ENCODE peak calls at places on chromosomes 11 and 22, in six cellular contexts. I, M, E, X, L and S are unnamed samples.

GRCh38 chr22:38505595-38506117 is 455 bp downstream of the DDX17 start:
- DNase-seq in I (peak; percentile 75), M (no peak), E (peak; percentile 86), X (peak; percentile 78), L (peak; percentile 72), S (peak; percentile 64)

GRCh38 chr11:134544095-134544815 is 132.2 kb upstream of the B3GAT1 start:
- DNase-seq in I (no peak), M (no peak), E (no peak), X (no peak), L (no peak), S (no peak)

GRCh38 chr11:15006139-15006759 is 34.1 kb upstream of the CALCA start:
- DNase-seq in I (no peak), M (peak; percentile 67), E (no peak), X (peak; percentile 48), L (peak; percentile 84), S (peak; percentile 56)

GRCh38 chr11:34226210-34226609 is 120.8 kb downstream of the NAT10 start:
- DNase-seq in I (no peak), M (no peak), E (no peak), X (no peak), L (no peak), S (no peak)

GRCh38 chr11:27228232-27228631 is 134.8 kb downstream of the CCDC34 start:
- DNase-seq in I (no peak), M (no peak), E (no peak), X (no peak), L (no peak), S (no peak)

GRCh38 chr22:49228431-49229037 is 599.1 kb downstream of the BRD1 start:
- DNase-seq in I (no peak), M (no peak), E (no peak), X (no peak), L (no peak), S (no peak)

GRCh38 chr11:86551286-86551685 is 121.1 kb downstream of the ME3 start:
- DNase-seq in I (no peak), M (no peak), E (no peak), X (peak; percentile 89), L (no peak), S (peak; percentile 32)

GRCh38 chr22:23556026-23556620 is 24.0 kb downstream of the IGLL1 start:
- DNase-seq in I (no peak), M (no peak), E (no peak), X (no peak), L (no peak), S (no peak)

GRCh38 chr11:33379931-33380330 is 122.8 kb downstream of the HIPK3 start:
- DNase-seq in I (no peak), M (no peak), E (no peak), X (no peak), L (no peak), S (peak; percentile 69)

GRCh38 chr11:59615132-59615636 is 390 bp downstream of the OSBP start:
- DNase-seq in I (peak; percentile 82), M (no peak), E (peak; percentile 82), X (no peak), L (peak; percentile 78), S (peak; percentile 76)

GRCh38 chr11:44592125-44592643 is 26.7 kb downstream of the CD82 start:
- DNase-seq in I (no peak), M (no peak), E (no peak), X (peak; percentile 92), L (no peak), S (no peak)

GRCh38 chr11:66328307-66329144 is 7.7 kb downstream of the RIN1 start:
- DNase-seq in I (peak; percentile 85), M (peak; percentile 77), E (peak; percentile 77), X (peak; percentile 75), L (peak; percentile 93), S (peak; percentile 85)

GRCh38 chr11:76791861-76792260 is 8.7 kb downstream of the TSKU start:
- DNase-seq in I (no peak), M (no peak), E (peak; percentile 56), X (peak; percentile 66), L (no peak), S (no peak)

GRCh38 chr11:87779276-87780067 is 395.8 kb downstream of the RAB38 start:
- DNase-seq in I (no peak), M (no peak), E (no peak), X (no peak), L (peak; percentile 42), S (no peak)

GRCh38 chr22:32240461-32240860 is 14.7 kb downstream of the SLC5A4 start:
- DNase-seq in I (no peak), M (no peak), E (no peak), X (no peak), L (no peak), S (no peak)

GRCh38 chr11:36391062-36391461 is 95.0 kb downstream of the PRR5L start:
- DNase-seq in I (no peak), M (no peak), E (no peak), X (no peak), L (peak; percentile 61), S (no peak)

GRCh38 chr11:117071344-117071787 is 26.9 kb downstream of the SIK3 start:
- DNase-seq in I (no peak), M (no peak), E (peak; percentile 55), X (peak; percentile 25), L (no peak), S (no peak)

GRCh38 chr22:35315141-35315854 is 15.6 kb downstream of the TOM1 start:
- DNase-seq in I (peak; percentile 24), M (no peak), E (peak; percentile 50), X (peak; percentile 37), L (no peak), S (no peak)

GRCh38 chr11:104623518-104623917 is 274.7 kb downstream of the CASP12 start:
- DNase-seq in I (no peak), M (no peak), E (no peak), X (peak; percentile 22), L (no peak), S (no peak)

GRCh38 chr22:28978158-28978557 is 83.5 kb downstream of the C22orf31 start:
- DNase-seq in I (no peak), M (no peak), E (peak; percentile 29), X (no peak), L (no peak), S (no peak)

DNA sequence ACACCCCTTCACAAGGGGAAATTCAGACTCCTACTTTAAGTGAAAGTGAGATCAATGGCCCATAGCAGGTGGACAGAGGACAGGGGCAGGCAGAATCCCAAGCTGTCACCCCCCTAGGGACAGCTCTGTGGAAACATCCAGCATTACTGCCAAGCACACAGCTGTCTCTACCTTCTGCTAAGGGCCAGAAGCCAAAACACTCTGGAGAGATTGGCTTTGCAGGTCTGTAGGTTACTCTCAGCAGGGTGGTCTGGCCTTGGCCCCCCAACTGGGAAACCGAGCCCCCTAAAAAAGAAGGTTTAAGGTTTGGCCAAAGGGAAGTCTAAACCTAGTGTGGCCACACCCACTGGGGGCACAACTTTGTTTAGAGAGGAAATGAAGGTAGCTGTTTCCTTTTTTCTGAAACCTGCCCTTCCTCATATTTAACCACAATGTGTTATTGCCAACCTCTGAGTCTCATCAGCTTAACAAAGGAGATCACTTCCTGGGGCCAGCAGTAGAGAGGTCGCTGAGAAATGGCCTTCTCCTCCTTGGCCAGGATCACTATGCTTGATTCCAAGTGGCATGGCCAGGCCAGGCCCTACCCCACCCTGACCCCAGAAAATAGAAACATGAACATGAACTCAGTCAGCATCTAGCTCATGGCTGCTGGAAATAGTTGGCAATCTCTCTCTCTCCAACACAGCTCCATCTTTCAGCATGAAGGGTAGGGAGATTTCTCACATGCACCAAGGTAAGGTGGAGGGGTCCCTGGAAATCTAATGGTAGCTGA is 25.9 kb upstream of the SCARF2 start:
- DNase-seq in I (peak; percentile 57), M (no peak), E (no peak), X (no peak), L (peak; percentile 88), S (peak; percentile 45)
- H3K4me3 ChIP-seq in I (peak overlapping the region; percentile 30), M (no peak overlapping the region), E (no peak overlapping the region), X (no peak overlapping the region), L (peak overlapping the region; percentile 56), S (no peak overlapping the region)

DNA sequence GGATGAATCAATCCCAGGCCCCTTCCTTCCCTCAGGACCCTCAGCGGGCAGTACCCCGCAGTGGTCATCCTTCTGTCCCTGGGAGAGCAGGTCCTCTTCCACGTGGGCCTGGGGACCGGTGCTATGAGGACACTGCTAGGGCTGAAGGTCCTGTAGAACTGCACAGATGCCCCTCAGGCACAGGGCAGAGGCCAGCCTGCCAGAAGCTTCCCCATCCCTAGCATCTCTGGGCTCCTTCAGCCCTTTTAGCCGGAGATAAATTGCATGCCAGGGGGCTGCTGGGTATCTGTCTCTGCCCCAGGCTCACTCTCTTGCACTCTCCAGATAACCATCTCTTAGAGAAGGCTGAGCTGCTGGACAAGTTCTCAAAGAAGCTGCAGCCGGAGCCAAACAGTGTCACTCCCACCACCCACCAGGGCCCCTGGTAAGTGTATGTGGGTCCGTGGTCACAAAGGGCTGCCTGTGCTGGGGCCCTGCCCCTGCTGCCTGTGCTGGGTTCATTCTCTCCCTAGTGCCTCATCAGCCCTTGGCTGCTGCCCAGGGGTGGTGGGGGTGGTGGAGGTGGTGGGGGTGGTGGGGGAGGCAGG is 2.3 kb downstream of the ATG16L2 start:
- DNase-seq in I (no peak), M (no peak), E (no peak), X (no peak), L (peak; percentile 59), S (no peak)
- H3K4me3 ChIP-seq in I (peak overlapping the region; percentile 8), M (no peak overlapping the region), E (no peak overlapping the region), X (no peak overlapping the region), L (peak overlapping the region; percentile 23), S (peak overlapping the region; percentile 83)

GRCh38 chr11:126357969-126358762 is 2.7 kb downstream of the ST3GAL4 start:
- DNase-seq in I (no peak), M (no peak), E (no peak), X (no peak), L (no peak), S (no peak)
- H3K4me3 ChIP-seq in I (no peak overlapping the region), M (no peak overlapping the region), E (no peak overlapping the region), X (peak overlapping the region; percentile 87), L (no peak overlapping the region), S (no peak overlapping the region)

DNA sequence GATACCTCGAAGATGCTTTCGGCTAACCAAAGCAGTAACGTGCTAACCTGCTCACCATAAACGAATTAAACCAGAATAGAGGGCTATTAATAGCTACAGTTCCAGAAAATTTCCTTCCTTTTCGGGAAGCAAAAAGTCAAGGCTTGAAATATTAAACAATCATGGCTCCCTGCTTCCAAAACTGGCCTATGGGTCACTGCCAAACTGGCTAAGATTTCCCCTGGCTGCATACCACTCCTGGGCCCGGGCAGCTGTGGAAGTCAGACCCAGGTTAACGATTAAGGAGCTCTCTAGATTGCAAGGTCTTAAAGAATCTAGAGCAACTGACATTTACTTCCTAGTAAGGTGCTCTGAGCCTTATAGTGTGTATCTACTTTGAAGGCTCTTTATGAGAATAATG is 1.7 kb downstream of the AMOTL1 start:
- DNase-seq in I (no peak), M (no peak), E (peak; percentile 72), X (no peak), L (peak; percentile 48), S (no peak)
- H3K4me3 ChIP-seq in I (no peak overlapping the region), M (peak overlapping the region; percentile 90), E (no peak overlapping the region), X (peak overlapping the region; percentile 93), L (no peak overlapping the region), S (no peak overlapping the region)